ENCODE peak calls at places on chromosome 9, in five cellular contexts. V, W, J, P and M are unnamed samples.

GRCh38 chr9:1913931-1914330 is 101.2 kb upstream of the SMARCA2 start:
- DNase-seq in V (no peak), J (no peak), P (no peak), W (no peak), M (no peak)

GRCh38 chr9:124215551-124215910 is 42.2 kb upstream of the NEK6 start:
- DNase-seq in P (no peak), J (no peak), V (no peak), W (no peak), M (no peak)

GRCh38 chr9:35162605-35163315 is 951 bp downstream of the UNC13B start:
- DNase-seq in W (peak), V (peak), J (peak), P (no peak), M (peak)

GRCh38 chr9:72460342-72461312 is 60.8 kb upstream of the TMC1 start:
- DNase-seq in P (no peak), W (no peak), J (no peak), V (no peak), M (no peak)

GRCh38 chr9:69433426-69433825 is 108.4 kb downstream of the ENTREP1 start:
- DNase-seq in V (no peak), J (peak), W (no peak), P (peak), M (no peak)

GRCh38 chr9:13728917-13729811 is 449.7 kb upstream of the MPDZ start:
- DNase-seq in P (peak), V (peak), J (peak), W (peak), M (peak)

GRCh38 chr9:95171001-95171400 is 146.5 kb downstream of the FANCC start:
- DNase-seq in P (peak), V (peak), W (peak), J (peak), M (peak)

GRCh38 chr9:85009251-85009650 is 339.7 kb downstream of the NTRK2 start:
- DNase-seq in J (no peak), W (no peak), P (no peak), V (no peak), M (no peak)

DNA sequence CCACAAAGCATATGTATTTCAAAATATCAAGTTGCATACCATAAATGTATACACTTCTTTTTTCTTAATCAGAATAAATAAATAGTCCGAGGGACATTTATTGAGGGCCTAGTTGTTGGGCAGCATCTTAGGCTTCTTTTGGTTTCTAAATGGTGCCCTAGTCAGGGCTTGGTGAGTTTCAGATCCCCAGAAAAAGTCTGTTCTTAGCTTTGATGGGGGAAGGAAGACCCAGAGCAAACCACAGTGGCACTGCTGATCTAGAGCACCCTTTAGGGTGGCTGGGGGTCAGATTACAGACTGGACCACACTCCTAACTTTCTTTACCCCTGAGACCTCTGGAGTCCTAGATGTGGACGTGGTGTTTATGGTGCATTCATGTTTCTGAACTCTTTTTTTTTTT is 97.8 kb downstream of the C9orf152 start:
- DNase-seq in P (no peak), W (no peak), J (no peak), V (no peak), M (no peak)
- H3K4me3 ChIP-seq in P (no peak), W (no peak), J (no peak), V (no peak), M (no peak)

GRCh38 chr9:128323786-128324185 is 1.1 kb downstream of the COQ4 start:
- DNase-seq in J (no peak), P (no peak), W (no peak), V (no peak), M (no peak)

GRCh38 chr9:128321343-128321742 is 904 bp downstream of the TRUB2 start:
- DNase-seq in P (no peak), W (no peak), J (no peak), V (no peak), M (no peak)

GRCh38 chr9:128322342-128323191 is at the start of the genes COQ4 and TRUB2:
- DNase-seq in W (peak), V (peak), J (peak), P (peak), M (peak)

GRCh38 chr9:128323192-128323730 is 622 bp downstream of the COQ4 start:
- DNase-seq in J (no peak), V (peak), P (peak), W (peak), M (peak)

GRCh38 chr9:128321879-128322341 is 337 bp downstream of the TRUB2 start:
- DNase-seq in V (no peak), W (no peak), P (no peak), J (no peak), M (no peak)
- TF ChIP-seq CTCF in V (no peak), W (no peak), P (no peak), J (no peak), M (no peak)

GRCh38 chr9:77816641-77817341 is 168.7 kb upstream of the GNA14 start:
- DNase-seq in W (no peak), J (no peak), V (peak), P (peak), M (peak)

GRCh38 chr9:77819672-77820071 is 171.6 kb upstream of the GNA14 start:
- DNase-seq in P (peak), W (no peak), J (no peak), V (peak), M (peak)

GRCh38 chr9:77815260-77815659 is 167.1 kb upstream of the GNA14 start:
- DNase-seq in V (no peak), J (peak), P (no peak), W (no peak), M (no peak)

GRCh38 chr9:77817590-77818311 is 169.6 kb upstream of the GNA14 start:
- DNase-seq in J (no peak), V (no peak), W (no peak), P (no peak), M (no peak)

DNA sequence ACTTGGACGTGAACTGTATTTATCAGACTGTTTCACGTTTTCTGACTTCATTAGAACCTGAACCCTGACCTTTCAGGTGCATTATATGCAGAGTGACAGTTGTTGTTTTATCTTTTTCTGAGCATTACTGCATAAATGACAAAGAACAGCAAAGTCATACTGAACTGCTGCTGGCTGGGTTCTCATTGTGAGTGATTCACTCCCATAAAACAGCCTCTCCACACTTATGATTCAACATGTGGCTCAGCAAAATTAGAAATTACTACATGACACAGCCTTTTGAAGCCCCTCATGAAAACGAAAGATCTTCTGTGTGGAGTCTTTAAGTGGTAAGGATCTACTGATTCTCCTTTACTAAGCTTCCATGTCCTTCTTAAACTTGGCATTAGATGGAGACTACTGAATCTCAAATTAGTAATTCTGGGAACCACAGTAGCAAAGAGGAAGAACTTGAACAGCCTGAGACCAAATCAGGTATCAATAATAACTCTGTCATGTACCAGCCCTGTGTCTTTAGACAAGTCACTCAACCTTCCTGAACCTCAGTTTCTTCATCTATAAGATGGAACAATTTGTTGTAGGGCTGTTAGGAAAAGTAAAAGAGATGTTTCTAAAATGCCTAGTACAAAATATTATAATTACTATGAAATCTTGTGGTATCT is 172.3 kb upstream of the GNA14 start:
- DNase-seq in J (peak), V (peak), W (peak), P (peak), M (peak)
- H3K4me3 ChIP-seq in J (no peak), V (no peak), W (no peak), P (no peak), M (no peak)

GRCh38 chr9:135346438-135347050 is 133.0 kb upstream of the PPP1R26 start:
- DNase-seq in J (no peak), V (no peak), P (no peak), W (no peak), M (no peak)
- TF ChIP-seq CTCF in J (no peak), V (no peak), P (no peak), W (no peak), M (no peak)

GRCh38 chr9:104388071-104388470 is 116.0 kb upstream of the OR13F1 start:
- DNase-seq in V (no peak), P (no peak), W (no peak), J (no peak), M (no peak)

GRCh38 chr9:104386425-104387069 is 117.5 kb upstream of the OR13F1 start:
- DNase-seq in W (peak), P (peak), V (peak), J (peak), M (peak)

DNA sequence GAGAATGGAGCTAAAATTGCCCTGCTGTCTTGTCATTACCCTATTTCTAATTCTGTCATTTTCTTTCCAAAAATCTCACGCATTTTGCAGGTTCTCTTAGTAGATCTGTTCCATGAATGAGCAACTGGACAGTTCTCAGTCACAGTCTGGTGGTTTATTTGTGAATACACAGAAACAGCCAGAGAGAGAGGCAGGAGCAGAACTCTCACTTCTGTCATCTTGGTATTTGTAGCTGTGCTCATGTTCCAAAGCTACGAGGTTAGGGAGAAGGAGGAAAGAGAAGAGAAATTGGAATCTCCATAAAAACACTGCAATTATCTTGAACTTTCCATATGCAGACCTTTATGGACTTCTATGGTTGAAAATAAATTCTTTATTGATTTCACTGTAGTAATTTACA is 118.0 kb upstream of the OR13F1 start:
- DNase-seq in P (no peak), V (no peak), J (no peak), W (no peak), M (no peak)
- H3K4me3 ChIP-seq in P (no peak), V (no peak), J (no peak), W (no peak), M (no peak)

GRCh38 chr9:27462434-27462833 is 61.7 kb upstream of the IFNK start:
- DNase-seq in W (no peak), V (no peak), J (no peak), P (no peak), M (no peak)
- TF ChIP-seq CTCF in W (no peak), V (no peak), J (no peak), P (no peak), M (no peak)